ENCODE peak calls at places on chromosomes 6 and 20, in ten cellular contexts. G is A549; N is heart left ventricle; Y is CD8-positive, alpha-beta T cell; Z is lower lobe of right lung; O is hepatocyte; U is ovary; Q is left ventricle myocardium inferior; J is K562; M is PC-3. S is an unnamed sample.

GRCh38 chr6:169950558-169950957 is 199.1 kb downstream of the ERMARD start:
- DNase-seq in G (peak), N (no peak), Y (peak), Z (no peak), O (no peak), U (no peak), Q (no peak), J (no peak), M (peak), S (no peak)

GRCh38 chr20:896626-897025 is 19.5 kb downstream of the ANGPT4 start:
- DNase-seq in G (no peak), N (no peak), Y (no peak), Z (no peak), O (no peak), U (no peak), Q (no peak), J (no peak), M (no peak), S (no peak)

GRCh38 chr20:45975686-45976085 is 3.7 kb upstream of the ZNF335 start:
- DNase-seq in G (no peak), N (no peak), Y (no peak), Z (no peak), O (no peak), U (peak), Q (no peak), J (no peak), M (no peak), S (no peak)

GRCh38 chr6:133248241-133249001 is 7.3 kb downstream of the EYA4 start:
- DNase-seq in G (peak), N (no peak), Y (no peak), Z (no peak), O (no peak), U (no peak), Q (no peak), J (no peak), M (peak), S (no peak)

GRCh38 chr6:73722318-73723060 is 26.5 kb downstream of the CD109 start:
- DNase-seq in G (no peak), N (no peak), Y (no peak), Z (no peak), O (no peak), U (no peak), Q (no peak), J (no peak), M (peak), S (no peak)

GRCh38 chr6:130602151-130602770 is 224.9 kb upstream of the SMLR1 start:
- DNase-seq in G (peak), N (no peak), Y (no peak), Z (no peak), O (peak), U (no peak), Q (no peak), J (no peak), M (peak), S (no peak)

GRCh38 chr20:10626896-10627295 is 46.9 kb downstream of the JAG1 start:
- DNase-seq in G (no peak), N (no peak), Y (no peak), Z (no peak), O (no peak), U (no peak), Q (no peak), J (no peak), M (no peak), S (no peak)

GRCh38 chr6:48826884-48827701 is 636.0 kb downstream of the MMUT start:
- DNase-seq in G (peak), N (no peak), Y (no peak), Z (no peak), O (peak), U (no peak), Q (no peak), J (no peak), M (peak), S (no peak)

GRCh38 chr6:85403331-85404015 is 46.4 kb upstream of the NT5E start:
- DNase-seq in G (peak), N (no peak), Y (no peak), Z (no peak), O (peak), U (no peak), Q (no peak), J (no peak), M (peak), S (no peak)

GRCh38 chr6:71403422-71404134 is 115.0 kb downstream of the OGFRL1 start:
- DNase-seq in G (no peak), N (no peak), Y (no peak), Z (no peak), O (no peak), U (no peak), Q (no peak), J (no peak), M (peak), S (no peak)

GRCh38 chr20:18922898-18923297 is 109.3 kb downstream of the SCP2D1 start:
- DNase-seq in G (no peak), N (no peak), Y (no peak), Z (no peak), O (no peak), U (no peak), Q (no peak), J (no peak), M (no peak), S (no peak)

GRCh38 chr6:43368517-43369160 is 808 bp downstream of the ZNF318 start:
- DNase-seq in G (peak), N (peak), Y (peak), Z (peak), O (peak), U (peak), Q (peak), J (peak), M (peak), S (peak)

GRCh38 chr6:25103603-25104002 is 167.8 kb upstream of the RIPOR2 start:
- DNase-seq in G (no peak), N (no peak), Y (no peak), Z (no peak), O (no peak), U (no peak), Q (no peak), J (no peak), M (no peak), S (no peak)

GRCh38 chr6:105900120-105900937 is 185.8 kb upstream of the PRDM1 start:
- DNase-seq in G (no peak), N (no peak), Y (no peak), Z (no peak), O (no peak), U (no peak), Q (no peak), J (peak), M (no peak), S (no peak)

GRCh38 chr6:154092336-154092962 is 53.4 kb downstream of the OPRM1 start:
- DNase-seq in G (no peak), N (no peak), Y (no peak), Z (no peak), O (no peak), U (no peak), Q (no peak), J (no peak), M (no peak), S (no peak)
- TF ChIP-seq CTCF in G (no peak), N (no peak), Y (no peak), Z (no peak), O (no peak), U (no peak), Q (no peak), J (no peak), M (no peak), S (no peak)

DNA sequence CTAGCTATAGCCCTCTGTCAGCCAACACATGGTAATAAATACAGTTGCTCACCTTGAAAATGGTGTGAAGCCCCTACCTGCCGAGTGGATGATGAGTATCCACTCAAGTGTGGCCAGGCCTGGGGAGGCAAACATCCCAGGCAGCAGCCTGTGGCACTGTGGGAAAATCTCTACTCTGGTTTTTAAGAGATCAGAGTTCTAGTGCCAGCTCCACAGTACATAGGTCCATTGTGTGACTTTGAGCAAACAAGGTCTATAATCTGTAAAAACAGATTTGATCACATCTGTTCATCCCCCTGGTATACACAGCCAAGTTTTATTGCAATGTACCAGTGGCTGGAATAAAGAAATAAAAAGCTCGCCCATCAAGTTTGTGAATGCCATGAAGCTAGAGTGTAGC is 82.7 kb upstream of the ARMC2 start:
- DNase-seq in G (no peak), N (no peak), Y (no peak), Z (no peak), O (no peak), U (no peak), Q (no peak), J (no peak), M (no peak), S (no peak)
- H3K4me3 ChIP-seq in G (no peak), N (no peak), Y (no peak), Z (no peak), O (no peak), U (no peak), Q (no peak), J (no peak), M (no peak), S (no peak)

DNA sequence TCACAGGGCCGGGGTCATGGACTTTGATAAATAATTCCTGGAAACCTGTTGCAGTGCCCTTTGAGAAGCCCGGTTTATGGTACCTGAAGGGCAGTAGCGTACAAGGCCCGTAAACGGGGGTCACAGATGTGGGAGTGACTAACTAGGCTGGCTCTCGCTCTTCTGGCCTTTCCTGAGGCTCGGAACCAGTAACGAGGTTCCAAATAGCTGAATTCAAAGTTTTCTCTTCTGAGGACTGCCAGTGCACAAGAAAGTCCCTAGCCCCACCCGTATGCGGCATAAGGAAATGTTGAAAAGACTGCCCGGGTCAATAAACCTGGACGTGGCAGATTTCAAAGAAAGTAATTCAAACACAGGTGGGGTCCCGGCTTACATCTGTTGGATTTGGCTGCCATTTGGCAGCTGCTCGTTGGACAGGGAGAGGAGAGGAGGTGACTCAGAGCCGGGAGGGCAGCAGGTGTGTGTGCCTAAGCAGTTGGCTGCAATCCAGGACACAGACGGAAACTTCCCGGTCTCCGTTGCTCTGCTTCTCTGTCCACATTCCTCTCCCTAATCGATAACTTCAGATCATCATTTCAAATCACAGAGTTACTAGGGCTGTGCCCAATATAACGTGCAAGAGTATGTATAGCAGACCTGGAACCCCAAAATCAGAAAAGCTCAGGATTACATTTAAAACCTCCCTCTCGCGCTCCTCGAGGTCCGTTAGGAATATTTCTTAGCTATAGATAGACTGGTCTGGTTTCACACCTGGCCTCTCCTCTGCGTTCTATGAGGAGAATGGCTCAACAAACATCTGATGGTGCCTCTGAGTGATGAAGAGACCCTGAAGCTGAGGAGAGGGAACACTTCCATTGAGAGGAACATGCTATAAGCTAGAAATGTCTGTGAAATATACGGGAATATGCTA is 804 bp upstream of the GMDS start:
- DNase-seq in G (peak), N (peak), Y (peak), Z (peak), O (peak), U (peak), Q (peak), J (peak), M (peak), S (no peak)
- H3K27ac ChIP-seq in G (peak), N (peak), Y (peak), Z (peak), O (peak), U (peak), Q (peak), J (peak), M (peak), S (peak)

GRCh38 chr6:37136821-37137200 is 33.1 kb upstream of the PIM1 start:
- DNase-seq in G (no peak), N (no peak), Y (no peak), Z (no peak), O (no peak), U (no peak), Q (no peak), J (no peak), M (no peak), S (no peak)

GRCh38 chr6:37137201-37137880 is 32.6 kb upstream of the PIM1 start:
- DNase-seq in G (peak), N (peak), Y (peak), Z (no peak), O (peak), U (peak), Q (no peak), J (peak), M (peak), S (no peak)

GRCh38 chr6:37139223-37139962 is 30.6 kb upstream of the PIM1 start:
- DNase-seq in G (no peak), N (no peak), Y (no peak), Z (no peak), O (no peak), U (no peak), Q (no peak), J (no peak), M (no peak), S (no peak)

GRCh38 chr6:37135835-37136694 is 33.9 kb upstream of the PIM1 start:
- DNase-seq in G (peak), N (no peak), Y (no peak), Z (no peak), O (peak), U (peak), Q (no peak), J (no peak), M (peak), S (no peak)

GRCh38 chr6:37137881-37138568 is 31.9 kb upstream of the PIM1 start:
- DNase-seq in G (peak), N (no peak), Y (no peak), Z (no peak), O (peak), U (no peak), Q (no peak), J (no peak), M (peak), S (no peak)
- TF ChIP-seq CTCF in G (no peak), N (no peak), Y (no peak), Z (no peak), O (no peak), U (no peak), Q (no peak), J (no peak), M (no peak), S (no peak)

GRCh38 chr6:20533746-20534294 is 437 bp upstream of the CDKAL1 start:
- DNase-seq in G (no peak), N (no peak), Y (no peak), Z (no peak), O (no peak), U (no peak), Q (no peak), J (no peak), M (no peak), S (no peak)
- H3K4me3 ChIP-seq in G (peak), N (peak), Y (no peak), Z (peak), O (peak), U (peak), Q (peak), J (peak), M (peak), S (peak)

DNA sequence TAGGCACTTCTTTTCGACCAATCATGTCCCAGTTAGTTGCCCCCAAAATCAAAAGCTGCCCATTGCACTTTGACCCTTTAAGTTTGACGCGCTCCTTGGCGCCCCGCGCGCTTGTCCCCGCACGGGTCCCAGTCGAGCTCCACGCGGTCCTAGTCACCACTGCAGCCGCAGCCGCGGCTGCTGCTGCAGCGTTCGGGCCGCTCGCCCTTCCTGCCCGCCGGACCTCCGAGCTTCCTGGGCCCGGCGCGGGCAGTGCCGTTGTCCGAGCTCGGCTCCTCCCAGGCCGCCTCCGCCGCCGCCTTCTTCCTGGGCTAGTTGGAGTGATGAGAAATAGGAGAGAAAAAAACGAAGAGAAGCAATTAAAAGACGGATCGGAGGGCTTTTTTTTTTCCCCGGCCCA is 185.7 kb upstream of the COL21A1 start:
- DNase-seq in G (no peak), N (no peak), Y (no peak), Z (no peak), O (no peak), U (no peak), Q (no peak), J (no peak), M (no peak), S (no peak)
- H3K27ac ChIP-seq in G (no peak), N (no peak), Y (no peak), Z (no peak), O (no peak), U (no peak), Q (no peak), J (no peak), M (no peak), S (no peak)

DNA sequence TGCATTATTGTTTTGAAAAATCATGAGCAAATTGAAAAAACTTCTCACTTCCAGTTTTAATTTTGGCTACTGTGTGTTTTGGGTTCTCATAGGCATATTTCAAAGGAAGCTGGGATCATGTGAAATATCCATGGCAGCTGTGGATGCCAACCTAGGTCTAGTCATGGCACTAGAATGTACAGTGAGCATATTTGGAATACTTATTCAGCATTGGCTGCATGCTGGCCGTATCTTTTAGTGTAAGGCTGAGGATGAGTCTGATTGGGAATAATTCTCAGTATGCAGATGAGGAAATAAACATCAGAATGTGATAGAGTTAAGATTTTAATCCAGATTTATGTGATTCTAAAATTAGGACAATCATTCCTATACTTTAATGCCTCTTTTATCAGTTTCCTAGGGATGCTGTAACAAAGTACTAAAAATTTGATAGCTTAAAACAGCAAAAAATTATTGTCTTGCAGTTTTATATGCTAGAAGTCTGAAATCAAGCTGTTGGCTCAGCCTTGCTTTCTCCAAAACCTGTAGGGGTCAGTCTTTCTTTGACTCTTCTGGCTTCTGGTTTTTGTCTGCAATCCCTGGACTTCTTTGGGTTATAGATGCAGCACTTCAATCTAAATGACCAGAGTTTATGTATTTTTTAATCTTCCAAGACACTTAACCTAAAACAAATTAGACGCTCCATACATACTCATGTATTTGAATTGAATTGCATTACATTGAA is 37.7 kb upstream of the DEFB112 start:
- DNase-seq in G (no peak), N (no peak), Y (no peak), Z (no peak), O (no peak), U (no peak), Q (no peak), J (no peak), M (peak), S (no peak)
- TF ChIP-seq CTCF in G (no peak), N (no peak), Y (no peak), Z (no peak), O (no peak), U (no peak), Q (no peak), J (no peak), M (no peak), S (no peak)

GRCh38 chr6:29884261-29884660 is 56.6 kb downstream of the HLA-G start:
- DNase-seq in G (no peak), N (no peak), Y (no peak), Z (no peak), O (no peak), U (no peak), Q (no peak), J (no peak), M (no peak), S (no peak)

GRCh38 chr6:29892696-29893095 is 49.6 kb upstream of the HLA-A start:
- DNase-seq in G (no peak), N (no peak), Y (no peak), Z (no peak), O (no peak), U (no peak), Q (no peak), J (no peak), M (no peak), S (no peak)

GRCh38 chr6:29886686-29887085 is 55.6 kb upstream of the HLA-A start:
- DNase-seq in G (no peak), N (no peak), Y (no peak), Z (no peak), O (no peak), U (no peak), Q (no peak), J (no peak), M (no peak), S (no peak)

GRCh38 chr6:29887819-29888581 is 54.3 kb upstream of the HLA-A start:
- DNase-seq in G (no peak), N (peak), Y (peak), Z (peak), O (peak), U (peak), Q (peak), J (no peak), M (peak), S (peak)

GRCh38 chr6:29887330-29887818 is 55.0 kb upstream of the HLA-A start:
- DNase-seq in G (no peak), N (peak), Y (peak), Z (peak), O (peak), U (peak), Q (peak), J (no peak), M (peak), S (no peak)
- H3K4me3 ChIP-seq in G (no peak), N (peak), Y (peak), Z (peak), O (peak), U (peak), Q (peak), J (no peak), M (peak), S (peak)

DNA sequence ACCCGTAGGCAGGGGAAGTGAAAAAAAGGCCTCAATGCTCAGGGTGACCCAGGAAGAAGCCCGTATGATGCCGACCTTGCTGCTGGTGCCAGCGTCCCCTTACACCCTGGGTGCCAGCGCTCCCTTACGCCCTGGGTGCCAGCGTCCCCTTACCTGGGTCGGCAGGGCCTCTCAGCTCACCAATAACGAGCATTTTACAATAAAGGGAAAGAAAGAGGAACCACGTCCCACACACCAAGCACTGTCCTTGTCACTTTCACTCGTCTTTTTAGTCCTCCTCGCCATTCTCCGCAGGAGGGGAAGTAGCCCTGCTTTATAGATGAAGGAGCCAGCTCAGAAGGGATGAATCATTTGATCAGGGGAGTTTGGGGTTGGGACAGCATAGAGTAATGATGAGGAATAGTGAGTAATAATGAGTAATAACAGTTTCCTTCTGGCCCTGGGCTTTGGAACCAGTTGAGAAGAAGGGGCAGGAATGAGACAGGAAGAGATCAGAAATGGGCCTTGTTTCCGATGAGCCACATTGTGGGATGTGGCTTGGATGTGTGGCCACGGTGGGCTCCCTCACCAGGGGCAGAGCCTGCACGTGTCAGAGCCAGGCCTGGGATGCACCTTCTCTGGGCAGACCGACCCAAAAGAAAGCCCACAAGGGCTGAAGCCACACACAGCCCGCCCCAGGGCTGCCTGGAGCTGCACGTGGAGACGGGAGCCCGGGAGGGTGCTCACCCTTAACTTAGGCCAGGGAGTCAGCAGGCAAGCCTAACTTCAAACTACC is 75.7 kb downstream of the SYNJ2 start:
- DNase-seq in G (peak), N (no peak), Y (no peak), Z (no peak), O (no peak), U (no peak), Q (no peak), J (no peak), M (peak), S (peak)
- H3K27ac ChIP-seq in G (peak), N (peak), Y (no peak), Z (no peak), O (no peak), U (no peak), Q (no peak), J (no peak), M (peak), S (peak)